ENCODE peak calls at places on chromosomes 3 and 15, in five cellular contexts. One of them, this sample, is unnamed.

GRCh38 chr3:141905129-141905528 is 28.7 kb downstream of the ATP1B3 start:
- DNase-seq in cardiac fibroblast: peak; percentile 48
- DNase-seq in lower leg skin: no peak
- DNase-seq in suprapubic skin: no peak
- DNase-seq in fibroblast of mammary gland: peak; percentile 30
- DNase-seq in this sample: no peak

GRCh38 chr3:197508051-197508451 is 47.7 kb downstream of the BDH1 start:
- DNase-seq in cardiac fibroblast: no peak
- DNase-seq in lower leg skin: no peak
- DNase-seq in suprapubic skin: no peak
- DNase-seq in fibroblast of mammary gland: no peak
- DNase-seq in this sample: no peak

GRCh38 chr15:45307230-45307924 is 55.3 kb downstream of the SLC28A2 start:
- DNase-seq in cardiac fibroblast: peak; percentile 56
- DNase-seq in lower leg skin: no peak
- DNase-seq in suprapubic skin: no peak
- DNase-seq in fibroblast of mammary gland: peak; percentile 69
- DNase-seq in this sample: no peak

GRCh38 chr15:57327985-57328471 is 48.3 kb upstream of the CGNL1 start:
- DNase-seq in cardiac fibroblast: peak; percentile 98
- DNase-seq in lower leg skin: peak; percentile 56
- DNase-seq in suprapubic skin: no peak
- DNase-seq in fibroblast of mammary gland: peak; percentile 99
- DNase-seq in this sample: no peak

GRCh38 chr15:71400347-71400746 is 285.1 kb downstream of the THSD4 start:
- DNase-seq in cardiac fibroblast: no peak
- DNase-seq in lower leg skin: no peak
- DNase-seq in suprapubic skin: no peak
- DNase-seq in fibroblast of mammary gland: peak; percentile 14
- DNase-seq in this sample: no peak

GRCh38 chr3:177694316-177694715 is 497.0 kb upstream of the TBL1XR1 start:
- DNase-seq in cardiac fibroblast: peak; percentile 80
- DNase-seq in lower leg skin: no peak
- DNase-seq in suprapubic skin: no peak
- DNase-seq in fibroblast of mammary gland: peak; percentile 80
- DNase-seq in this sample: no peak

GRCh38 chr3:138472141-138472825 is 37.9 kb downstream of the ESYT3 start:
- DNase-seq in cardiac fibroblast: no peak
- DNase-seq in lower leg skin: no peak
- DNase-seq in suprapubic skin: no peak
- DNase-seq in fibroblast of mammary gland: no peak
- DNase-seq in this sample: no peak

GRCh38 chr3:129313415-129313982 is 34.8 kb downstream of the HMCES start:
- DNase-seq in cardiac fibroblast: peak; percentile 19
- DNase-seq in lower leg skin: no peak
- DNase-seq in suprapubic skin: peak; percentile 61
- DNase-seq in fibroblast of mammary gland: peak; percentile 23
- DNase-seq in this sample: no peak

GRCh38 chr3:197942956-197943556 is 6.9 kb upstream of the RPL35A start:
- DNase-seq in cardiac fibroblast: peak; percentile 70
- DNase-seq in lower leg skin: no peak
- DNase-seq in suprapubic skin: no peak
- DNase-seq in fibroblast of mammary gland: peak; percentile 67
- DNase-seq in this sample: peak; percentile 28

GRCh38 chr3:168914662-168915061 is 748.9 kb downstream of the MECOM start:
- DNase-seq in cardiac fibroblast: peak; percentile 32
- DNase-seq in lower leg skin: no peak
- DNase-seq in suprapubic skin: no peak
- DNase-seq in fibroblast of mammary gland: no peak
- DNase-seq in this sample: no peak

GRCh38 chr3:192653862-192654261 is 73.5 kb downstream of the FGF12 start:
- DNase-seq in cardiac fibroblast: no peak
- DNase-seq in lower leg skin: no peak
- DNase-seq in suprapubic skin: no peak
- DNase-seq in fibroblast of mammary gland: no peak
- DNase-seq in this sample: no peak

GRCh38 chr3:34807611-34808010 is 831.7 kb upstream of the ARPP21 start:
- DNase-seq in cardiac fibroblast: no peak
- DNase-seq in lower leg skin: no peak
- DNase-seq in suprapubic skin: no peak
- DNase-seq in fibroblast of mammary gland: no peak
- DNase-seq in this sample: no peak

GRCh38 chr3:98623572-98624280 is 30.3 kb upstream of the CPOX start:
- DNase-seq in cardiac fibroblast: no peak
- DNase-seq in lower leg skin: no peak
- DNase-seq in suprapubic skin: no peak
- DNase-seq in fibroblast of mammary gland: no peak
- DNase-seq in this sample: no peak

GRCh38 chr3:172034786-172035685 is 4.3 kb upstream of the FNDC3B start:
- DNase-seq in cardiac fibroblast: peak; percentile 61
- DNase-seq in lower leg skin: no peak
- DNase-seq in suprapubic skin: no peak
- DNase-seq in fibroblast of mammary gland: no peak
- DNase-seq in this sample: peak; percentile 31

GRCh38 chr3:189144645-189145044 is 27.1 kb upstream of the TPRG1 start:
- DNase-seq in cardiac fibroblast: peak; percentile 58
- DNase-seq in lower leg skin: peak; percentile 31
- DNase-seq in suprapubic skin: no peak
- DNase-seq in fibroblast of mammary gland: peak; percentile 64
- DNase-seq in this sample: no peak

GRCh38 chr15:91887321-91887720 is 33.8 kb downstream of the SLCO3A1 start:
- DNase-seq in cardiac fibroblast: no peak
- DNase-seq in lower leg skin: no peak
- DNase-seq in suprapubic skin: no peak
- DNase-seq in fibroblast of mammary gland: no peak
- DNase-seq in this sample: no peak

GRCh38 chr15:40633178-40633577 is 39.1 kb downstream of the KNL1 start:
- DNase-seq in cardiac fibroblast: peak; percentile 33
- DNase-seq in lower leg skin: no peak
- DNase-seq in suprapubic skin: no peak
- DNase-seq in fibroblast of mammary gland: peak; percentile 10
- DNase-seq in this sample: no peak

GRCh38 chr3:112303811-112304325 is 9.9 kb upstream of the SLC9C1 start:
- DNase-seq in cardiac fibroblast: peak; percentile 34
- DNase-seq in lower leg skin: no peak
- DNase-seq in suprapubic skin: no peak
- DNase-seq in fibroblast of mammary gland: peak; percentile 19
- DNase-seq in this sample: peak; percentile 10

GRCh38 chr3:83523470-83524073 is 1435.2 kb upstream of the CADM2 start:
- DNase-seq in cardiac fibroblast: peak; percentile 53
- DNase-seq in lower leg skin: peak; percentile 29
- DNase-seq in suprapubic skin: no peak
- DNase-seq in fibroblast of mammary gland: peak; percentile 27
- DNase-seq in this sample: peak; percentile 66

GRCh38 chr3:44954962-44955361 is 21.0 kb downstream of the ZDHHC3 start:
- DNase-seq in cardiac fibroblast: peak; percentile 59
- DNase-seq in lower leg skin: peak; percentile 27
- DNase-seq in suprapubic skin: no peak
- DNase-seq in fibroblast of mammary gland: peak; percentile 66
- DNase-seq in this sample: no peak

DNA sequence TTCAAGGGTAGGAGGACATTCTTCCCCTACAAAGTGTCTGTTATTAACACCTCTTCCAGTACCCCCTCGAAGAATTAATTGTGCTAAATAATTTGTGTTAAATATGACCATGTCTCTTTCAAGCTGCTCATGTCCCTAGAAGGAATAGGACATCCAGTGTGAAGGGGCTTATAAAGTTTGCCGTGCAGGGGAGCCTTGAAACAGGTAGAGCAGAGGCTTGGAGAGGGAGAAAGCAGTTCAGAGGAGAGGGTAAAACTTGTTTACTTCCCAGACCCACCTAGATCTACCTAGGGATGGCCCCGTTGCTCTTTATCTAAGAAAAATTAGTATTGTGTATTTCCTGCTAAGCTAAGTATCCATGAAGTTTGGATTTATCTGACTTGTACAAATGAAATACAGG is 114.8 kb downstream of the CACNA2D3 start:
- DNase-seq in cardiac fibroblast: no peak
- DNase-seq in lower leg skin: no peak
- DNase-seq in suprapubic skin: no peak
- DNase-seq in fibroblast of mammary gland: no peak
- DNase-seq in this sample: no peak
- TF ChIP-seq CTCF in cardiac fibroblast: no peak
- TF ChIP-seq CTCF in lower leg skin: no peak
- TF ChIP-seq CTCF in suprapubic skin: no peak
- TF ChIP-seq CTCF in fibroblast of mammary gland: no peak
- TF ChIP-seq CTCF in this sample: no peak

DNA sequence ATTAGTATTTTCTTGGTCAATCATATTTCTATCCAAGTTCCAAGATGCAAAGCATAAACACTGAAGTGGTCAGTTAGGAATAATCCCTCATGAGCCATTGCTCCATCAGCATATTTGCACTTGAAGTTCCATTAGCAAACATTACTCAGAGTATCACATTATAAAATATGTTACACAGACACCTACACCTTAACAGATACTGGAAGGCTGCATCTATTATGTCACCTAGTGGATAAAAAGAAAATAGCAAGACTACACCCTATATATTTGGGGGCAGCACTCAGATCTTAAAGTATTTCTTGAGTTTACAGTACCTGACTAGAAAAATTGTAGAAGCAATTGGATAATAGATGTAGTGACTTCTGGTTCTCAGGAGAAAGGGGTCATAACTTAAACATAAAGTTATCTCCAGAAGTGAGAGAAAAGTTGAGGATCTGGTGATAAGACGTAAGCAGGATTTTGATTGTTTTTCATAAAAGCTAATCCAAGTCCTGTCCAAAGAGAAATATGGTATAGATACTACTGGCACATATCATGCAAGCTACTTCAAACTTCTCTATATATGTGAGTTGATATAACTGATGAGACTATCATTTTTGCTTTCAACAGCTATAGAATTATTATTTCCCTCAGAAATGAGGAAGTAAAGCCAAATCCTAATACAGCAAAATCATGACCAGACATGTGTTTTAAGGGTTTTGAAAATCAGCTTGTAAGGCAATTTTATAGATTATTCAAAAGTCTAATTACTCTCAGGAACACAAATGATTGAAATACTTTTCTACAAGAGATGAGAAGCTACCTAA is 422.2 kb downstream of the GBE1 start:
- DNase-seq in cardiac fibroblast: peak; percentile 46
- DNase-seq in lower leg skin: no peak
- DNase-seq in suprapubic skin: no peak
- DNase-seq in fibroblast of mammary gland: peak; percentile 13
- DNase-seq in this sample: no peak
- TF ChIP-seq CTCF in cardiac fibroblast: peak; percentile 66
- TF ChIP-seq CTCF in lower leg skin: no peak
- TF ChIP-seq CTCF in suprapubic skin: no peak
- TF ChIP-seq CTCF in fibroblast of mammary gland: peak; percentile 59
- TF ChIP-seq CTCF in this sample: peak; percentile 70

GRCh38 chr3:179091113-179091512 is 19.5 kb upstream of the ZMAT3 start:
- DNase-seq in cardiac fibroblast: no peak
- DNase-seq in lower leg skin: no peak
- DNase-seq in suprapubic skin: no peak
- DNase-seq in fibroblast of mammary gland: no peak
- DNase-seq in this sample: no peak
- TF ChIP-seq CTCF in cardiac fibroblast: no peak
- TF ChIP-seq CTCF in lower leg skin: no peak
- TF ChIP-seq CTCF in suprapubic skin: no peak
- TF ChIP-seq CTCF in fibroblast of mammary gland: no peak
- TF ChIP-seq CTCF in this sample: no peak

GRCh38 chr3:47850062-47850802 is 47.3 kb downstream of the DHX30 start:
- DNase-seq in cardiac fibroblast: peak; percentile 52
- DNase-seq in lower leg skin: no peak
- DNase-seq in suprapubic skin: no peak
- DNase-seq in fibroblast of mammary gland: peak; percentile 43
- DNase-seq in this sample: no peak
- TF ChIP-seq CTCF in cardiac fibroblast: peak; percentile 56
- TF ChIP-seq CTCF in lower leg skin: no peak
- TF ChIP-seq CTCF in suprapubic skin: peak; percentile 22
- TF ChIP-seq CTCF in fibroblast of mammary gland: peak; percentile 47
- TF ChIP-seq CTCF in this sample: peak; percentile 61

DNA sequence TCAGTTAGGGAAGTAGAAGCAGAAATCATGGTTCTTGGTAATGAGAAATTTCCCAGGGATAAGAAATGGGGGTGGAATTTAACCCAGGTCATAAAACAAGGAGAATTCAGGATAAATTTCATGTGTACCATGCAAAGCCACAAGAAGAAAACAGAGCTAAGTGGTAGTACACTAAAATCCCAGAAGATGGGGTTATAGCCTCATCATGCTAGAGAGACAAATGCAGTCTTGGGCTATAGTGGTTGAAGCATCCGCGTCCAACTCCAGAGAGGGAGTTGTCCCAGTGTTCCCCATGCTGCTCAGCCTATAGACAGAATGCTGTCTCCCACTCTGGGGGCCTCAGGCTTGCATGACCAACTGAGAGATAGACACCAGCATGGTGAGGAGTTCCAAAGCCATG is 36.2 kb upstream of the CLRN1 start:
- DNase-seq in cardiac fibroblast: peak; percentile 81
- DNase-seq in lower leg skin: no peak
- DNase-seq in suprapubic skin: no peak
- DNase-seq in fibroblast of mammary gland: peak; percentile 70
- DNase-seq in this sample: no peak
- TF ChIP-seq CTCF in cardiac fibroblast: peak; percentile 72
- TF ChIP-seq CTCF in lower leg skin: no peak
- TF ChIP-seq CTCF in suprapubic skin: no peak
- TF ChIP-seq CTCF in fibroblast of mammary gland: peak; percentile 65
- TF ChIP-seq CTCF in this sample: no peak

DNA sequence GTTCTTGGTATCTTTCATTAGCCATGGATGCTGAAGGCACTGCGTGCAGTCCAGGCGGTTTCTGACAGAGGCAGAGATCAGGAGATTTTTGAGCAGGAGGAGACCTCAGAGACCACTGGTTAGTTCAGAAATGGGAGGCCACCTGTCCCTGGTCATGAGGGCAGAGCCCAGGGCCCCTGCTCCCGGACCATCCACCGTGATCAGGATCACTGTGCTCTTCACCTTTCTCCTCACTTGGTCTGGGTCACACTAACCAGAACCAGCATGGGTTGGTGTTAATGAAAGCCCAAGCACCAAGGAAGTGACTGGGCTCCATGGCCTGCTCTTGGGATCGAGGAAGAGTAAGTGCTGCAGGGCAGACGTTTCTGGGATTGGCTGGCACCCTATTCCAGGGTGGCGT is 42.0 kb upstream of the HACD2 start:
- DNase-seq in cardiac fibroblast: no peak
- DNase-seq in lower leg skin: no peak
- DNase-seq in suprapubic skin: no peak
- DNase-seq in fibroblast of mammary gland: no peak
- DNase-seq in this sample: no peak
- TF ChIP-seq CTCF in cardiac fibroblast: no peak
- TF ChIP-seq CTCF in lower leg skin: no peak
- TF ChIP-seq CTCF in suprapubic skin: no peak
- TF ChIP-seq CTCF in fibroblast of mammary gland: no peak
- TF ChIP-seq CTCF in this sample: no peak